ENCODE peak calls at places on chromosomes 4 and X, in six cellular contexts. One of them, this sample, is unnamed. For H3K4me1, the result is how much of the 10 kb centered on the place peaks cover.

GRCh38 chrX:121254336-121254735 is 206.9 kb downstream of the GLUD2 start:
- DNase-seq in transverse colon: no peak
- DNase-seq in CD8-positive, alpha-beta T cell: no peak
- DNase-seq in A549: no peak
- DNase-seq in MM.1S: no peak
- DNase-seq in naive thymus-derived CD4-positive, alpha-beta T cell: no peak
- DNase-seq in this sample: peak

GRCh38 chr4:103091601-103092223 is 7.9 kb downstream of the BDH2 start:
- DNase-seq in transverse colon: peak
- DNase-seq in CD8-positive, alpha-beta T cell: peak
- DNase-seq in A549: no peak
- DNase-seq in MM.1S: peak
- DNase-seq in naive thymus-derived CD4-positive, alpha-beta T cell: peak
- DNase-seq in this sample: peak

GRCh38 chr4:81032805-81033684 is 2.5 kb downstream of the BMP3 start:
- DNase-seq in transverse colon: no peak
- DNase-seq in CD8-positive, alpha-beta T cell: no peak
- DNase-seq in A549: no peak
- DNase-seq in MM.1S: no peak
- DNase-seq in naive thymus-derived CD4-positive, alpha-beta T cell: no peak
- DNase-seq in this sample: no peak

GRCh38 chr4:145731026-145731425 is 51.1 kb downstream of the C4orf51 start:
- DNase-seq in transverse colon: peak
- DNase-seq in CD8-positive, alpha-beta T cell: no peak
- DNase-seq in A549: peak
- DNase-seq in MM.1S: no peak
- DNase-seq in naive thymus-derived CD4-positive, alpha-beta T cell: no peak
- DNase-seq in this sample: no peak

GRCh38 chr4:169098969-169099685 is 89.1 kb upstream of the CBR4 start:
- DNase-seq in transverse colon: no peak
- DNase-seq in CD8-positive, alpha-beta T cell: no peak
- DNase-seq in A549: no peak
- DNase-seq in MM.1S: no peak
- DNase-seq in naive thymus-derived CD4-positive, alpha-beta T cell: no peak
- DNase-seq in this sample: no peak

GRCh38 chr4:168766537-168767316 is 243.3 kb downstream of the CBR4 start:
- DNase-seq in transverse colon: no peak
- DNase-seq in CD8-positive, alpha-beta T cell: no peak
- DNase-seq in A549: no peak
- DNase-seq in MM.1S: no peak
- DNase-seq in naive thymus-derived CD4-positive, alpha-beta T cell: no peak
- DNase-seq in this sample: no peak

GRCh38 chr4:109921384-109921808 is 8.7 kb downstream of the EGF start:
- DNase-seq in transverse colon: no peak
- DNase-seq in CD8-positive, alpha-beta T cell: no peak
- DNase-seq in A549: peak
- DNase-seq in MM.1S: no peak
- DNase-seq in naive thymus-derived CD4-positive, alpha-beta T cell: no peak
- DNase-seq in this sample: no peak

GRCh38 chrX:56789518-56790070 is 60.6 kb downstream of the NBDY start:
- DNase-seq in transverse colon: peak
- DNase-seq in CD8-positive, alpha-beta T cell: no peak
- DNase-seq in A549: no peak
- DNase-seq in MM.1S: no peak
- DNase-seq in naive thymus-derived CD4-positive, alpha-beta T cell: no peak
- DNase-seq in this sample: no peak

GRCh38 chr4:20565075-20565721 is 135.1 kb upstream of the PACRGL start:
- DNase-seq in transverse colon: no peak
- DNase-seq in CD8-positive, alpha-beta T cell: no peak
- DNase-seq in A549: no peak
- DNase-seq in MM.1S: no peak
- DNase-seq in naive thymus-derived CD4-positive, alpha-beta T cell: no peak
- DNase-seq in this sample: no peak

GRCh38 chr4:54838301-54838700 is 180.5 kb downstream of the KIT start:
- DNase-seq in transverse colon: no peak
- DNase-seq in CD8-positive, alpha-beta T cell: no peak
- DNase-seq in A549: no peak
- DNase-seq in MM.1S: no peak
- DNase-seq in naive thymus-derived CD4-positive, alpha-beta T cell: no peak
- DNase-seq in this sample: no peak

GRCh38 chr4:77010841-77011354 is 61.3 kb downstream of the SEPTIN11 start:
- DNase-seq in transverse colon: no peak
- DNase-seq in CD8-positive, alpha-beta T cell: no peak
- DNase-seq in A549: no peak
- DNase-seq in MM.1S: no peak
- DNase-seq in naive thymus-derived CD4-positive, alpha-beta T cell: no peak
- DNase-seq in this sample: no peak

GRCh38 chr4:110211007-110211769 is 12.8 kb upstream of the ELOVL6 start:
- DNase-seq in transverse colon: peak
- DNase-seq in CD8-positive, alpha-beta T cell: peak
- DNase-seq in A549: peak
- DNase-seq in MM.1S: peak
- DNase-seq in naive thymus-derived CD4-positive, alpha-beta T cell: peak
- DNase-seq in this sample: no peak

GRCh38 chrX:47191331-47191730 is 2.3 kb upstream of the UBA1 start:
- DNase-seq in transverse colon: peak
- DNase-seq in CD8-positive, alpha-beta T cell: peak
- DNase-seq in A549: no peak
- DNase-seq in MM.1S: peak
- DNase-seq in naive thymus-derived CD4-positive, alpha-beta T cell: peak
- DNase-seq in this sample: no peak

GRCh38 chr4:12534684-12535083 is 949.5 kb downstream of the RAB28 start:
- DNase-seq in transverse colon: no peak
- DNase-seq in CD8-positive, alpha-beta T cell: no peak
- DNase-seq in A549: no peak
- DNase-seq in MM.1S: no peak
- DNase-seq in naive thymus-derived CD4-positive, alpha-beta T cell: no peak
- DNase-seq in this sample: no peak

GRCh38 chr4:168883513-168883912 is 126.5 kb downstream of the CBR4 start:
- DNase-seq in transverse colon: no peak
- DNase-seq in CD8-positive, alpha-beta T cell: no peak
- DNase-seq in A549: no peak
- DNase-seq in MM.1S: no peak
- DNase-seq in naive thymus-derived CD4-positive, alpha-beta T cell: no peak
- DNase-seq in this sample: no peak

GRCh38 chrX:70445876-70446275 is 1.2 kb downstream of the DLG3 start:
- DNase-seq in transverse colon: no peak
- DNase-seq in CD8-positive, alpha-beta T cell: no peak
- DNase-seq in A549: no peak
- DNase-seq in MM.1S: no peak
- DNase-seq in naive thymus-derived CD4-positive, alpha-beta T cell: no peak
- DNase-seq in this sample: no peak

GRCh38 chrX:13716905-13717304 is 17.5 kb downstream of the TRAPPC2 start:
- DNase-seq in transverse colon: peak
- DNase-seq in CD8-positive, alpha-beta T cell: peak
- DNase-seq in A549: no peak
- DNase-seq in MM.1S: peak
- DNase-seq in naive thymus-derived CD4-positive, alpha-beta T cell: peak
- DNase-seq in this sample: no peak

GRCh38 chr4:23023121-23023520 is 330.4 kb downstream of the GBA3 start:
- DNase-seq in transverse colon: no peak
- DNase-seq in CD8-positive, alpha-beta T cell: no peak
- DNase-seq in A549: no peak
- DNase-seq in MM.1S: no peak
- DNase-seq in naive thymus-derived CD4-positive, alpha-beta T cell: no peak
- DNase-seq in this sample: no peak

GRCh38 chrX:153635788-153636668 is 11.0 kb upstream of the DUSP9 start:
- DNase-seq in transverse colon: no peak
- DNase-seq in CD8-positive, alpha-beta T cell: no peak
- DNase-seq in A549: peak
- DNase-seq in MM.1S: peak
- DNase-seq in naive thymus-derived CD4-positive, alpha-beta T cell: no peak
- DNase-seq in this sample: peak

GRCh38 chr4:94126669-94127068 is 81.0 kb upstream of the SMARCAD1 start:
- DNase-seq in transverse colon: no peak
- DNase-seq in CD8-positive, alpha-beta T cell: no peak
- DNase-seq in A549: no peak
- DNase-seq in MM.1S: peak
- DNase-seq in naive thymus-derived CD4-positive, alpha-beta T cell: no peak
- DNase-seq in this sample: no peak

GRCh38 chr4:125739760-125740159 is 425.0 kb downstream of the FAT4 start:
- DNase-seq in transverse colon: no peak
- DNase-seq in CD8-positive, alpha-beta T cell: no peak
- DNase-seq in A549: no peak
- DNase-seq in MM.1S: no peak
- DNase-seq in naive thymus-derived CD4-positive, alpha-beta T cell: no peak
- DNase-seq in this sample: no peak

GRCh38 chr4:170047774-170048354 is 21.7 kb upstream of the MFAP3L start:
- DNase-seq in transverse colon: peak
- DNase-seq in CD8-positive, alpha-beta T cell: peak
- DNase-seq in A549: peak
- DNase-seq in MM.1S: peak
- DNase-seq in naive thymus-derived CD4-positive, alpha-beta T cell: peak
- DNase-seq in this sample: no peak

GRCh38 chr4:1547863-1548637 is 136.1 kb downstream of the FAM53A start:
- DNase-seq in transverse colon: no peak
- DNase-seq in CD8-positive, alpha-beta T cell: no peak
- DNase-seq in A549: no peak
- DNase-seq in MM.1S: no peak
- DNase-seq in naive thymus-derived CD4-positive, alpha-beta T cell: no peak
- DNase-seq in this sample: no peak

GRCh38 chr4:127162741-127163140 is 470.0 kb upstream of the INTU start:
- DNase-seq in transverse colon: no peak
- DNase-seq in CD8-positive, alpha-beta T cell: no peak
- DNase-seq in A549: no peak
- DNase-seq in MM.1S: no peak
- DNase-seq in naive thymus-derived CD4-positive, alpha-beta T cell: no peak
- DNase-seq in this sample: no peak

GRCh38 chrX:107599371-107599970 is 28.8 kb upstream of the PRPS1 start:
- DNase-seq in transverse colon: no peak
- DNase-seq in CD8-positive, alpha-beta T cell: no peak
- DNase-seq in A549: no peak
- DNase-seq in MM.1S: no peak
- DNase-seq in naive thymus-derived CD4-positive, alpha-beta T cell: no peak
- DNase-seq in this sample: no peak

GRCh38 chr4:137804906-137805511 is 272.7 kb upstream of the PCDH18 start:
- DNase-seq in transverse colon: no peak
- DNase-seq in CD8-positive, alpha-beta T cell: no peak
- DNase-seq in A549: no peak
- DNase-seq in MM.1S: no peak
- DNase-seq in naive thymus-derived CD4-positive, alpha-beta T cell: no peak
- DNase-seq in this sample: no peak

GRCh38 chr4:5300275-5300674 is 249.0 kb downstream of the STK32B start:
- DNase-seq in transverse colon: no peak
- DNase-seq in CD8-positive, alpha-beta T cell: no peak
- DNase-seq in A549: no peak
- DNase-seq in MM.1S: no peak
- DNase-seq in naive thymus-derived CD4-positive, alpha-beta T cell: no peak
- DNase-seq in this sample: no peak

GRCh38 chr4:121071640-121072037 is 696 bp downstream of the NDNF start:
- DNase-seq in transverse colon: peak
- DNase-seq in CD8-positive, alpha-beta T cell: no peak
- DNase-seq in A549: no peak
- DNase-seq in MM.1S: no peak
- DNase-seq in naive thymus-derived CD4-positive, alpha-beta T cell: no peak
- DNase-seq in this sample: no peak
- H3K4me3 ChIP-seq in transverse colon: peak
- H3K4me3 ChIP-seq in CD8-positive, alpha-beta T cell: peak
- H3K4me3 ChIP-seq in A549: peak
- H3K4me3 ChIP-seq in MM.1S: peak
- H3K4me3 ChIP-seq in naive thymus-derived CD4-positive, alpha-beta T cell: peak
- H3K4me3 ChIP-seq in this sample: peak

GRCh38 chr4:2796261-2797187 is 3.6 kb downstream of the SH3BP2 start:
- DNase-seq in transverse colon: peak
- DNase-seq in CD8-positive, alpha-beta T cell: no peak
- DNase-seq in A549: no peak
- DNase-seq in MM.1S: no peak
- DNase-seq in naive thymus-derived CD4-positive, alpha-beta T cell: no peak
- DNase-seq in this sample: no peak
- H3K4me1 ChIP-seq in transverse colon: half or more
- H3K4me1 ChIP-seq in CD8-positive, alpha-beta T cell: half or more
- H3K4me1 ChIP-seq in A549: half or more
- H3K4me1 ChIP-seq in MM.1S: under half
- H3K4me1 ChIP-seq in naive thymus-derived CD4-positive, alpha-beta T cell: half or more
- H3K4me1 ChIP-seq in this sample: under half

DNA sequence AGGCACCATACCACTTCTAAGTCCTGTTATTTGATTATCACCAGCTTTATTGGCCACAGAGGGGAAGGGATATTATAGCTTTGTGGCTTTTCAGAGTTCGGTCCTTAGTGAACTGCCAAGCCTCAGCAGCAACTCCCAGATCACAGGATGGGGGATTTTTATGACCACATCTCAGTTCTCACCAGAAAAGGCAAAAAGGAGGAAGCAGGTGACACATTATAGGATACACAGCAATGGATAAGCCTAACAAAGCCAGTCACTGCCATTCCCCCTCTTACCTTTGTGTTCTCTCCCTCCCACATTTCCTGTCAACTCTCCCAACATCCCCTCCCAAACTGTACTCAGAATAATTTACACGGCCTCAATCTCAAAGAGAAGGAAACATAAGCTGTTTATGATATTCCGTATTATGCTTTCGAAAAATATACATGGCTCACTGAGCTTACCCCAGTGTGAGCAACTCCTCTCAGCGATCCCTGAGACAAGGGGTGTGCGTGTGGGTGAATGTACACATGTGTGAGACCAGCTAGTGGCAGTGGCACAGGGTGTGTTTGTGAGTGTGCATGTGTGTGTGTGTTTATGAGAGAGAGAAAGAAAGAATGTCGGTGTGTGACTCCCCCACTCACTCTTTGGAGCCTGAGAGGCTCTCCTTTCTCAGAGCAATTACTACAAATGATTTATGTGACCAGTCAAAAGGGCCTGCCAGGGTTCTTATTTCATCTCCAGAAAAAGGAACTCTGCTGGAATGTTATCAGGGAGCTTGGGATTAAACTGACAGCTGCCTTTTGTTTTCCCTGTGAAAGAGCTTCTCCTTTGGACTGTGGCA is 143.0 kb downstream of the MGST2 start:
- DNase-seq in transverse colon: no peak
- DNase-seq in CD8-positive, alpha-beta T cell: no peak
- DNase-seq in A549: no peak
- DNase-seq in MM.1S: no peak
- DNase-seq in naive thymus-derived CD4-positive, alpha-beta T cell: no peak
- DNase-seq in this sample: no peak
- H3K27ac ChIP-seq in transverse colon: no peak
- H3K27ac ChIP-seq in CD8-positive, alpha-beta T cell: no peak
- H3K27ac ChIP-seq in A549: no peak
- H3K27ac ChIP-seq in MM.1S: no peak
- H3K27ac ChIP-seq in naive thymus-derived CD4-positive, alpha-beta T cell: no peak
- H3K27ac ChIP-seq in this sample: no peak

GRCh38 chr4:154743683-154744340 is at the start of gene LRAT:
- DNase-seq in transverse colon: peak
- DNase-seq in CD8-positive, alpha-beta T cell: no peak
- DNase-seq in A549: peak
- DNase-seq in MM.1S: no peak
- DNase-seq in naive thymus-derived CD4-positive, alpha-beta T cell: peak
- DNase-seq in this sample: peak

GRCh38 chr4:154744341-154744948 is 645 bp downstream of the LRAT start:
- DNase-seq in transverse colon: no peak
- DNase-seq in CD8-positive, alpha-beta T cell: no peak
- DNase-seq in A549: no peak
- DNase-seq in MM.1S: no peak
- DNase-seq in naive thymus-derived CD4-positive, alpha-beta T cell: no peak
- DNase-seq in this sample: no peak

GRCh38 chr4:154740462-154740861 is 3.3 kb upstream of the LRAT start:
- DNase-seq in transverse colon: no peak
- DNase-seq in CD8-positive, alpha-beta T cell: no peak
- DNase-seq in A549: no peak
- DNase-seq in MM.1S: no peak
- DNase-seq in naive thymus-derived CD4-positive, alpha-beta T cell: no peak
- DNase-seq in this sample: no peak

GRCh38 chr4:154741131-154741530 is 2.7 kb upstream of the LRAT start:
- DNase-seq in transverse colon: no peak
- DNase-seq in CD8-positive, alpha-beta T cell: no peak
- DNase-seq in A549: no peak
- DNase-seq in MM.1S: no peak
- DNase-seq in naive thymus-derived CD4-positive, alpha-beta T cell: no peak
- DNase-seq in this sample: no peak

GRCh38 chr4:154741877-154742851 is 1.6 kb upstream of the LRAT start:
- DNase-seq in transverse colon: no peak
- DNase-seq in CD8-positive, alpha-beta T cell: no peak
- DNase-seq in A549: no peak
- DNase-seq in MM.1S: no peak
- DNase-seq in naive thymus-derived CD4-positive, alpha-beta T cell: no peak
- DNase-seq in this sample: no peak
- H3K4me3 ChIP-seq in transverse colon: no peak
- H3K4me3 ChIP-seq in CD8-positive, alpha-beta T cell: no peak
- H3K4me3 ChIP-seq in A549: no peak
- H3K4me3 ChIP-seq in MM.1S: no peak
- H3K4me3 ChIP-seq in naive thymus-derived CD4-positive, alpha-beta T cell: no peak
- H3K4me3 ChIP-seq in this sample: peak

This sample was measured in iPS DF 6.9.